ENCODE peak calls at places on chromosomes 6 and 20, in nine cellular contexts. G is activated T-cell treated with anti-CD3 and anti-CD28 coated beads for 1 hour; E is NCI-H345; J is NK-92 treated with Interleukin-12 subunit alpha and Interleukin-12 subunit beta, amount 100 ng/mL, for 24 hours; A is GM04503; V is memory B cell; D is glutamatergic neuron; S is midbrain; X is neural progenitor cell. W is an unnamed sample.

GRCh38 chr6:70839286-70840266 is 117.3 kb downstream of the B3GAT2 start:
- DNase-seq in G (no peak), E (no peak), J (no peak), A (no peak), V (no peak), D (no peak), S (no peak), X (no peak), W (no peak)

GRCh38 chr6:50707652-50708325 is 5.5 kb upstream of the TFAP2D start:
- DNase-seq in G (no peak), E (no peak), J (no peak), A (no peak), V (no peak), D (peak; percentile 62), S (peak; percentile 60), X (peak; percentile 72), W (no peak)

GRCh38 chr20:58054744-58055373 is 173.6 kb downstream of the ANKRD60 start:
- DNase-seq in G (no peak), E (no peak), J (no peak), A (no peak), V (no peak), D (peak; percentile 52), S (peak; percentile 46), X (peak; percentile 70), W (peak; percentile 21)

GRCh38 chr20:57282691-57283361 is 16.4 kb upstream of the BMP7 start:
- DNase-seq in G (no peak), E (no peak), J (no peak), A (no peak), V (no peak), D (no peak), S (peak; percentile 80), X (peak; percentile 66), W (no peak)

GRCh38 chr6:64220776-64221175 is 585.2 kb downstream of the PHF3 start:
- DNase-seq in G (no peak), E (no peak), J (no peak), A (no peak), V (no peak), D (no peak), S (no peak), X (no peak), W (no peak)

GRCh38 chr20:61546641-61547040 is 294.6 kb downstream of the CDH4 start:
- DNase-seq in G (no peak), E (no peak), J (no peak), A (no peak), V (no peak), D (no peak), S (no peak), X (no peak), W (no peak)

GRCh38 chr6:129280719-129281118 is 397.8 kb downstream of the LAMA2 start:
- DNase-seq in G (no peak), E (no peak), J (no peak), A (no peak), V (no peak), D (no peak), S (no peak), X (no peak), W (no peak)

GRCh38 chr6:136035378-136036070 is 184.0 kb downstream of the PDE7B start:
- DNase-seq in G (no peak), E (no peak), J (no peak), A (no peak), V (no peak), D (no peak), S (no peak), X (no peak), W (no peak)

GRCh38 chr6:168177492-168177891 is 98.5 kb upstream of the FRMD1 start:
- DNase-seq in G (no peak), E (no peak), J (no peak), A (no peak), V (no peak), D (no peak), S (no peak), X (no peak), W (no peak)

GRCh38 chr6:36858407-36858981 is 16.1 kb downstream of the PPIL1 start:
- DNase-seq in G (no peak), E (no peak), J (no peak), A (peak; percentile 45), V (no peak), D (no peak), S (no peak), X (no peak), W (no peak)

GRCh38 chr6:45681860-45682488 is 304.2 kb upstream of the SUPT3H start:
- DNase-seq in G (no peak), E (no peak), J (peak; percentile 92), A (no peak), V (peak; percentile 62), D (no peak), S (no peak), X (no peak), W (peak; percentile 9)

GRCh38 chr20:42179768-42180167 is 561.6 kb upstream of the CHD6 start:
- DNase-seq in G (no peak), E (no peak), J (no peak), A (no peak), V (no peak), D (no peak), S (no peak), X (peak; percentile 64), W (peak; percentile 59)

GRCh38 chr6:157228421-157229218 is 94.7 kb downstream of the TMEM242 start:
- DNase-seq in G (no peak), E (peak; percentile 97), J (no peak), A (no peak), V (no peak), D (peak; percentile 80), S (no peak), X (peak; percentile 79), W (no peak)

GRCh38 chr20:63518946-63519764 is 1.4 kb upstream of the PPDPF start:
- DNase-seq in G (no peak), E (no peak), J (no peak), A (no peak), V (no peak), D (peak; percentile 14), S (no peak), X (no peak), W (no peak)

GRCh38 chr6:16391451-16391912 is 153.1 kb downstream of the GMPR start:
- DNase-seq in G (no peak), E (no peak), J (no peak), A (no peak), V (no peak), D (no peak), S (no peak), X (no peak), W (no peak)

GRCh38 chr6:29968130-29968529 is 25.8 kb downstream of the HLA-A start:
- DNase-seq in G (no peak), E (no peak), J (no peak), A (no peak), V (no peak), D (no peak), S (no peak), X (no peak), W (no peak)

GRCh38 chr6:10514049-10514780 is 6.9 kb upstream of the GCNT2 start:
- DNase-seq in G (no peak), E (no peak), J (no peak), A (no peak), V (no peak), D (no peak), S (no peak), X (no peak), W (no peak)

GRCh38 chr20:1376007-1376406 is 16.8 kb downstream of the FKBP1A start:
- DNase-seq in G (no peak), E (no peak), J (no peak), A (no peak), V (no peak), D (peak; percentile 20), S (no peak), X (no peak), W (no peak)

GRCh38 chr20:23782366-23782983 is 31.7 kb upstream of the CST1 start:
- DNase-seq in G (no peak), E (peak; percentile 7), J (no peak), A (no peak), V (no peak), D (peak; percentile 65), S (peak; percentile 2), X (peak; percentile 46), W (peak; percentile 69)

GRCh38 chr6:56766139-56766805 is 123.6 kb upstream of the DST start:
- DNase-seq in G (no peak), E (no peak), J (no peak), A (no peak), V (no peak), D (no peak), S (no peak), X (no peak), W (no peak)

GRCh38 chr6:1832844-1833787 is 223.4 kb downstream of the FOXC1 start:
- DNase-seq in G (no peak), E (peak; percentile 9), J (no peak), A (no peak), V (no peak), D (no peak), S (no peak), X (no peak), W (peak; percentile 52)

GRCh38 chr20:1897965-1898464 is 2.8 kb downstream of the SIRPA start:
- DNase-seq in G (no peak), E (no peak), J (no peak), A (no peak), V (peak; percentile 57), D (no peak), S (no peak), X (no peak), W (no peak)

GRCh38 chr20:1505871-1506270 is 14.7 kb upstream of the SIRPB2 start:
- DNase-seq in G (no peak), E (no peak), J (no peak), A (no peak), V (no peak), D (no peak), S (no peak), X (no peak), W (no peak)

GRCh38 chr6:66128238-66128637 is 421.2 kb upstream of the EYS start:
- DNase-seq in G (no peak), E (no peak), J (no peak), A (no peak), V (no peak), D (no peak), S (peak; percentile 7), X (no peak), W (no peak)